ENCODE peak calls at places on chromosome 14, in five cellular contexts. R is AG04450, T is hepatocyte, X is fibroblast of lung, H is lower leg skin. I is an unnamed sample.

GRCh38 chr14:100004392-100004791 is 60.8 kb upstream of the EVL start:
- DNase-seq in R (no peak), T (no peak), X (no peak), H (no peak), I (no peak)

GRCh38 chr14:56811596-56812363 is 1.5 kb upstream of the OTX2 start:
- DNase-seq in R (no peak), T (no peak), X (no peak), H (no peak), I (peak)

GRCh38 chr14:75184039-75184438 is 7.6 kb upstream of the TMED10 start:
- DNase-seq in R (no peak), T (no peak), X (no peak), H (no peak), I (no peak)

GRCh38 chr14:98957211-98958047 is 314.6 kb downstream of the BCL11B start:
- DNase-seq in R (no peak), T (peak), X (peak), H (peak), I (peak)

GRCh38 chr14:105021656-105022275 is 883 bp upstream of the CDCA4 start:
- DNase-seq in R (no peak), T (peak), X (peak), H (no peak), I (peak)

GRCh38 chr14:68696721-68697495 is 96.0 kb downstream of the ZFP36L1 start:
- DNase-seq in R (no peak), T (no peak), X (no peak), H (no peak), I (no peak)

GRCh38 chr14:61130512-61131260 is 149.6 kb downstream of the SLC38A6 start:
- DNase-seq in R (no peak), T (no peak), X (no peak), H (no peak), I (no peak)

GRCh38 chr14:32404784-32405573 is 75.9 kb downstream of the AKAP6 start:
- DNase-seq in R (no peak), T (no peak), X (no peak), H (no peak), I (no peak)

GRCh38 chr14:61514006-61514830 is 181.1 kb upstream of the HIF1A start:
- DNase-seq in R (no peak), T (no peak), X (peak), H (no peak), I (no peak)

GRCh38 chr14:101465795-101466448 is 95.4 kb upstream of the DIO3 start:
- DNase-seq in R (no peak), T (no peak), X (no peak), H (no peak), I (no peak)

GRCh38 chr14:23112359-23113178 is 6.5 kb downstream of the CEBPE start:
- DNase-seq in R (no peak), T (no peak), X (peak), H (no peak), I (no peak)

GRCh38 chr14:74843653-74844052 is 32.3 kb downstream of the PROX2 start:
- DNase-seq in R (no peak), T (no peak), X (peak), H (no peak), I (no peak)

GRCh38 chr14:68695326-68695768 is 97.5 kb downstream of the ZFP36L1 start:
- DNase-seq in R (peak), T (no peak), X (peak), H (peak), I (no peak)

GRCh38 chr14:64201931-64202330 is 92.2 kb downstream of the ESR2 start:
- DNase-seq in R (no peak), T (no peak), X (no peak), H (no peak), I (no peak)

GRCh38 chr14:73176673-73177072 is 40.4 kb downstream of the PSEN1 start:
- DNase-seq in R (no peak), T (no peak), X (peak), H (no peak), I (no peak)

GRCh38 chr14:66432334-66432733 is 53.8 kb upstream of the CCDC196 start:
- DNase-seq in R (no peak), T (no peak), X (no peak), H (no peak), I (no peak)

GRCh38 chr14:89813485-89814080 is 140.9 kb downstream of the EFCAB11 start:
- DNase-seq in R (peak), T (peak), X (peak), H (no peak), I (no peak)

GRCh38 chr14:94077111-94077821 is 3.7 kb downstream of the DDX24 start:
- DNase-seq in R (no peak), T (no peak), X (no peak), H (no peak), I (no peak)
- H3K4me3 ChIP-seq in R (peak), T (no peak), X (no peak), H (no peak), I (no peak)

GRCh38 chr14:91241848-91242247 is 2.7 kb downstream of the GPR68 start:
- DNase-seq in R (no peak), T (no peak), X (no peak), H (no peak), I (no peak)
- H3K4me3 ChIP-seq in R (no peak), T (no peak), X (no peak), H (no peak), I (no peak)

GRCh38 chr14:54108481-54109471 is 152.2 kb upstream of the BMP4 start:
- DNase-seq in R (peak), T (no peak), X (peak), H (no peak), I (no peak)

GRCh38 chr14:54105406-54105805 is 148.8 kb upstream of the BMP4 start:
- DNase-seq in R (no peak), T (no peak), X (no peak), H (no peak), I (no peak)

GRCh38 chr14:54104746-54105145 is 148.1 kb upstream of the BMP4 start:
- DNase-seq in R (no peak), T (no peak), X (no peak), H (no peak), I (no peak)

GRCh38 chr14:54105898-54106297 is 149.3 kb upstream of the BMP4 start:
- DNase-seq in R (no peak), T (peak), X (no peak), H (peak), I (no peak)

DNA sequence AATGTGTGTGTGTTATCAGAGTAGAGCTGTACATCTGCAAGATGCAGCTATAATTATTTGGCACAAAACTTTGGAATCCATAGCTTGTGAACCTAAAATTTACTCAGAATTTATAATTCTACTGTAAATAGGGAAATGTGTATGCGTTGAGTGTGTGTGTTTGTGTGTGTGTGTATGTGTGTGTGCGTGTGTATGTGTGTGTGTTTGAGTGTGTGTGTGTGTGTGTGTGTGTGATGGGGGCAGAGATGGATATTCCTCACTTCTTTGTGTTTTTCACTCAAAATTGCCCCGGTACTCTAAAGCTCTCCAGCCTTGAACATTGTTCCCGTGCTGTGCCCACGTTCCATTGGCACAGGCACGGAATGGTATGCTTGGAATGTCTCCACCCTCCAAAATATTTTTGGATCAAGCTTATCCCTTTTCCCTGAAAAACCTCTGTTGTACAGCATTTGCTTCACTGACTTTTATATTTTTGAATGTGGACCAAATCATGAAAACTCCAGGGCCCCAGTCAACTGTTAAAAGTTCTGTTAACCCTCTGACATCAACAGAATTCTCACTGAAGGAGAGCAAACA is 150.3 kb upstream of the BMP4 start:
- DNase-seq in R (no peak), T (no peak), X (no peak), H (no peak), I (no peak)
- H3K4me3 ChIP-seq in R (no peak), T (no peak), X (no peak), H (no peak), I (no peak)

GRCh38 chr14:54785778-54786160 is 116.9 kb downstream of the GCH1 start:
- DNase-seq in R (no peak), T (no peak), X (no peak), H (no peak), I (no peak)
- H3K4me3 ChIP-seq in R (no peak), T (no peak), X (no peak), H (no peak), I (no peak)

I was measured in H7.